ENCODE peak calls at places on chromosome 19, in four cellular contexts. One of them, this sample, is unnamed.
A peak's percentile ranks its signal among the peaks of the same experiment; 100 is the strongest.

GRCh38 chr19:15260939-15261338 is 28.7 kb upstream of the EPHX3 start:
- DNase-seq in HepG2: no peak
- DNase-seq in K562: no peak
- DNase-seq in HCT116: no peak
- DNase-seq in this sample: no peak

GRCh38 chr19:2711175-2711936 is 8.9 kb upstream of the GNG7 start:
- DNase-seq in HepG2: no peak
- DNase-seq in HCT116: no peak
- DNase-seq in K562: no peak
- DNase-seq in this sample: no peak

GRCh38 chr19:52778811-52779210 is 7.8 kb downstream of the ZNF600 start:
- DNase-seq in K562: no peak
- DNase-seq in HepG2: no peak
- DNase-seq in HCT116: no peak
- DNase-seq in this sample: no peak

GRCh38 chr19:8252922-8253589 is 43.9 kb downstream of the CERS4 start:
- DNase-seq in HepG2: peak; percentile 67
- DNase-seq in HCT116: peak; percentile 51
- DNase-seq in K562: peak; percentile 89
- DNase-seq in this sample: peak; percentile 46

GRCh38 chr19:30054210-30054609 is 112.2 kb downstream of the URI1 start:
- DNase-seq in K562: no peak
- DNase-seq in HepG2: no peak
- DNase-seq in HCT116: no peak
- DNase-seq in this sample: no peak

GRCh38 chr19:45952691-45953505 is 20.8 kb downstream of the NOVA2 start:
- DNase-seq in HepG2: no peak
- DNase-seq in K562: peak; percentile 88
- DNase-seq in HCT116: no peak
- DNase-seq in this sample: no peak

GRCh38 chr19:49067554-49067953 is 2.9 kb upstream of the NTF4 start:
- DNase-seq in HCT116: no peak
- DNase-seq in HepG2: no peak
- DNase-seq in K562: no peak
- DNase-seq in this sample: no peak

GRCh38 chr19:5131866-5132561 is 163.1 kb downstream of the KDM4B start:
- DNase-seq in K562: no peak
- DNase-seq in HCT116: no peak
- DNase-seq in HepG2: no peak
- DNase-seq in this sample: no peak

GRCh38 chr19:43618921-43619261 is 538 bp downstream of the ZNF428 start:
- DNase-seq in K562: no peak
- DNase-seq in HepG2: peak; percentile 79
- DNase-seq in HCT116: no peak
- DNase-seq in this sample: peak; percentile 25

GRCh38 chr19:8526345-8527062 is 12.5 kb upstream of the ZNF414 start:
- DNase-seq in K562: peak; percentile 84
- DNase-seq in HCT116: peak; percentile 75
- DNase-seq in HepG2: peak; percentile 87
- DNase-seq in this sample: no peak

GRCh38 chr19:5955638-5955935 is 22.4 kb downstream of the RANBP3 start:
- DNase-seq in HCT116: no peak
- DNase-seq in K562: no peak
- DNase-seq in HepG2: no peak
- DNase-seq in this sample: no peak

GRCh38 chr19:29673451-29674371 is 8.4 kb downstream of the PLEKHF1 start:
- DNase-seq in HepG2: no peak
- DNase-seq in HCT116: no peak
- DNase-seq in K562: no peak
- DNase-seq in this sample: no peak

GRCh38 chr19:32219881-32220552 is 125.4 kb upstream of the ZNF507 start:
- DNase-seq in HepG2: no peak
- DNase-seq in K562: no peak
- DNase-seq in HCT116: no peak
- DNase-seq in this sample: no peak

GRCh38 chr19:34328982-34329381 is 36.0 kb upstream of the GPI start:
- DNase-seq in K562: no peak
- DNase-seq in HepG2: no peak
- DNase-seq in HCT116: no peak
- DNase-seq in this sample: no peak

GRCh38 chr19:42111811-42112210 is 20.4 kb downstream of the POU2F2 start:
- DNase-seq in HCT116: no peak
- DNase-seq in HepG2: no peak
- DNase-seq in K562: no peak
- DNase-seq in this sample: no peak

GRCh38 chr19:42115705-42116104 is 16.5 kb downstream of the POU2F2 start:
- DNase-seq in K562: no peak
- DNase-seq in HepG2: no peak
- DNase-seq in HCT116: no peak
- DNase-seq in this sample: no peak

GRCh38 chr19:42114412-42114811 is 17.8 kb downstream of the POU2F2 start:
- DNase-seq in K562: no peak
- DNase-seq in HepG2: no peak
- DNase-seq in HCT116: no peak
- DNase-seq in this sample: no peak

GRCh38 chr19:42115219-42115618 is 17.0 kb downstream of the POU2F2 start:
- DNase-seq in K562: no peak
- DNase-seq in HepG2: no peak
- DNase-seq in HCT116: no peak
- DNase-seq in this sample: no peak

GRCh38 chr19:42113641-42114348 is 18.5 kb downstream of the POU2F2 start:
- DNase-seq in HCT116: peak; percentile 64
- DNase-seq in K562: no peak
- DNase-seq in HepG2: peak; percentile 33
- DNase-seq in this sample: peak; percentile 43
- TF ChIP-seq TCF7L2 in HCT116: no peak
- TF ChIP-seq TCF7L2 in K562: no peak
- TF ChIP-seq TCF7L2 in HepG2: no peak
- TF ChIP-seq TCF7L2 in this sample: no peak

DNA sequence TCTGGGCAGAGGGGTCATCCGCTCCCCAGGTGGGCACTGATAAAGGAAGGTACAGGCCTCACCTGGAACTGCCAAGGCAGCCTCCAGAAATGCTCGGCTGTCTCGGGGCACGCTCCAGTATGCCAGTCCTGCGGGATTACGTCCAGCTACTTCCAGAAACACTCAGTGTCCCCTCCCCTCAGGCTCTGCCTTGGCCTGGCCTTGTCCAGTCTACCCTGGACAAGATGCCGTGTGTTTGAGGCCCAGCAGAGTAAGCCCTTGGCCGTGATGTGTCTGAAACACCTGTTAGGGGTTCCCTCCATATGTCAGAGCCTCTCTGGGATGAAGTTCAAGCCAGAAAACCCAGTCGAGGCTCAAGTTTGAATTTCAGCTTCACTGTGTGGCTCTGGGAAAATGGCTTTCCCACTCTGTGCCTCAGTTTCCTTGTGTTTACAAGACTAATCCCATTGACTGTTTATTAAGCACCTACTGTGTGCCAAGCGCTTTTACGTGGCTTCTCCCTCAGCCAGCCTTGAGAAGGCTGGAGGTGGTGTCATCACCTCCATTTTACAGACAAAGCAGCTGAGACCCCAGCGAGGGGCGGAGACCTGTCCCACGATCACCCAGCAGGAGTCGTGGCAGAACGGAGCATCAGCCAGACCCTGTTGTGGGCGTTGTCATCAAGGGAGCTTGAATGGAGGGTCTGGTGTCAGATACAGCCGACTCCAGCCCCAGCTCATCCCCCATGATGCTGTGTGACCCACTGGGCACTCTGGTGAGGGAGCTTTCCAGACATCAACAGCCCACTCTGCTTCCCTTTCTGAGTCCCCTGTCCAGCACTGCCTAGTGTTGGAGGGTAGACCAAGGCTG is 2.0 kb upstream of the PIK3R2 start:
- DNase-seq in K562: no peak
- DNase-seq in HCT116: no peak
- DNase-seq in HepG2: no peak
- DNase-seq in this sample: no peak
- H3K27ac ChIP-seq in K562: no peak overlapping the region
- H3K27ac ChIP-seq in HCT116: peak overlapping the region; percentile 85
- H3K27ac ChIP-seq in HepG2: peak overlapping the region; percentile 94
- H3K27ac ChIP-seq in this sample: peak overlapping the region; percentile 94

GRCh38 chr19:35543280-35544109 is 1.9 kb upstream of the TMEM147 start:
- DNase-seq in K562: no peak
- DNase-seq in HepG2: no peak
- DNase-seq in HCT116: no peak
- DNase-seq in this sample: no peak
- TF ChIP-seq CTCF in K562: no peak
- TF ChIP-seq CTCF in HepG2: no peak
- TF ChIP-seq CTCF in HCT116: no peak
- TF ChIP-seq CTCF in this sample: no peak

DNA sequence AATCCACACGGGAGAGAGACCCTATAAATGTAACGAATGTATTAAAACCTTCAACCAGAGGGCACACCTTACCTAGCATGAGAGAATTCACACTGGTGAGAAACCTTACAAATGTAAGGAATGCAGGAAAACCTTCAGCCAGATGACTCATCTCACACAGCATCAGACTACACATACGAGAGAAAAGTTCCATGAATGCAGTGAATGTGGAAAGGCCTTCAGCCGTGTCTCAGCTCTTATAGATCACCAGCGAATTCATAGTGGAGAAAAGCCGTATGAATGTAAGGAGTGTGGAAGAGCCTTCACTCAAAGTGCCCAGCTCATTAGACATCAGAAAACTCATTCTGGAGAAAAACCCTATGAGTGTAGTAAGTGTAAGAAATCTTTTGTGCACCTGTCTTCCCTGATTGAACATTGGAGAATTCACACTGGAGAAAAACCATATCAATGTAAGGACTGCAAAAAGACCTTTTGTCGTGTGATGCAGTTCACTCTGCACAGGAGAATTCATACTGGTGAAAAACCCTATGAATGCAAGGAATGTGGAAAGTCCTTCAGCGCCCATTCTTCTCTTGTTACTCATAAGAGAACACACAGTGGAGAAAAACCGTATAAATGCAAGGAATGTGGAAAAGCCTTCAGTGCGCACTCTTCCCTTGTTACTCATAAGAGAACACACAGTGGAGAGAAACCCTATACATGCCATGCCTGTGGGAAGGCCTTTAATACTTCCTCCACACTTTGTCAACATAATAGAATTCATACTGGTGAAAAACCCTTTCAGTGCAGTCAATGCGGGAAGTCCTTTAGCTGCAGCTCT is 16.0 kb downstream of the ZNF582 start:
- DNase-seq in HepG2: no peak
- DNase-seq in K562: no peak
- DNase-seq in HCT116: no peak
- DNase-seq in this sample: no peak
- TF ChIP-seq TCF7L2 in HepG2: no peak
- TF ChIP-seq TCF7L2 in K562: no peak
- TF ChIP-seq TCF7L2 in HCT116: no peak
- TF ChIP-seq TCF7L2 in this sample: no peak

GRCh38 chr19:19399733-19400438 is 5.6 kb upstream of the GATAD2A start:
- DNase-seq in HCT116: no peak
- DNase-seq in K562: no peak
- DNase-seq in HepG2: no peak
- DNase-seq in this sample: no peak
- H3K27ac ChIP-seq in HCT116: no peak overlapping the region
- H3K27ac ChIP-seq in K562: no peak overlapping the region
- H3K27ac ChIP-seq in HepG2: no peak overlapping the region
- H3K27ac ChIP-seq in this sample: peak overlapping the region; percentile 54

GRCh38 chr19:23436944-23437343 is 41.7 kb upstream of the ZNF91 start:
- DNase-seq in HCT116: no peak
- DNase-seq in HepG2: no peak
- DNase-seq in K562: peak; percentile 25
- DNase-seq in this sample: no peak

GRCh38 chr19:23437901-23438300 is 42.6 kb upstream of the ZNF91 start:
- DNase-seq in HCT116: no peak
- DNase-seq in HepG2: no peak
- DNase-seq in K562: no peak
- DNase-seq in this sample: no peak

GRCh38 chr19:23440207-23440606 is 44.9 kb upstream of the ZNF91 start:
- DNase-seq in K562: peak; percentile 36
- DNase-seq in HepG2: no peak
- DNase-seq in HCT116: no peak
- DNase-seq in this sample: no peak

GRCh38 chr19:23439623-23440022 is 44.4 kb upstream of the ZNF91 start:
- DNase-seq in HepG2: no peak
- DNase-seq in K562: peak; percentile 26
- DNase-seq in HCT116: no peak
- DNase-seq in this sample: no peak

DNA sequence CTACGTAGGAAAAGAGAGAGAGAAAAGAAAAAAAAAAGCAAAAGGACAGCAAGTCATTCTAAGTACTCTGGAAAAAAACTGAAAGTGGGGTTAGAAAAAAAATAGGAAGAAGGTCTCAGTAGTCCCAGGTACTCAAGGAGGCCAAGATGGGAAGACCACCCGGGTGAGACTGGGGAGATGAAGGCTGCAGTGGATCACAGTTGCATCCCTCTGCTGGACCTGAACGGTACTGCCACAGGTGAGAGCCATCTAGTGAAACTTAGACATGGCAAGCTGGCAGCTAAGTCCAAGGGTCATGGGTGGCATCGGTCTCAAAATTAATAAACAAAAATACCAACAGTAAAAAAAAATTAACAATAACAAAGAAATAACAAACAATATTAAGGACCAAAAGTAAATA is 41.0 kb upstream of the ZNF91 start:
- DNase-seq in K562: peak; percentile 10
- DNase-seq in HepG2: no peak
- DNase-seq in HCT116: no peak
- DNase-seq in this sample: no peak
- TF ChIP-seq CTCF in K562: peak; percentile 13
- TF ChIP-seq CTCF in HepG2: no peak
- TF ChIP-seq CTCF in HCT116: no peak
- TF ChIP-seq CTCF in this sample: peak; percentile 36

GRCh38 chr19:39953915-39954314 is 17.1 kb upstream of the PSMC4 start:
- DNase-seq in HCT116: no peak
- DNase-seq in K562: no peak
- DNase-seq in HepG2: no peak
- DNase-seq in this sample: no peak

GRCh38 chr19:39949026-39949747 is 14.8 kb upstream of the FCGBP start:
- DNase-seq in K562: no peak
- DNase-seq in HCT116: no peak
- DNase-seq in HepG2: no peak
- DNase-seq in this sample: no peak

GRCh38 chr19:39951065-39951650 is 16.7 kb upstream of the FCGBP start:
- DNase-seq in HepG2: no peak
- DNase-seq in HCT116: no peak
- DNase-seq in K562: no peak
- DNase-seq in this sample: no peak

GRCh38 chr19:39946532-39946931 is 12.1 kb upstream of the FCGBP start:
- DNase-seq in K562: no peak
- DNase-seq in HCT116: no peak
- DNase-seq in HepG2: no peak
- DNase-seq in this sample: no peak

DNA sequence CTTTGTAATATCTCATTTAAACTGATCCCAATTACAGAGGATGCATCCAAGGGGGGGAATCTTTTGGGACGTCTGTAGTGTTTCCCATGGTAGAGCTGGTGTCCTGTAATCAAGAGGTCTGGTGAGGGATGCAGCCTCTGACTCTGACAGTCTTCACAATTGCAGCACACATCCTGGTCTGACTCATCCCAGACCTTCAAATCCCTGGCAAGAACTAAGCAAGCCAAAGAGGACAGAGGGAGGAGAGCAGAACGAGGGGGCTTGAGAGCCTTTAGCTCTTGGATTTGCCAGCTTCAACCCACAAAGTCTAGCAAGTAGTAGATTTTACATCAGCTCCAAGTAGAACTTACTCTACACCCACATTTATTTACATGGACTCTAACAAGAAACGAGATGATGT is 17.3 kb upstream of the FCGBP start:
- DNase-seq in HCT116: no peak
- DNase-seq in K562: no peak
- DNase-seq in HepG2: no peak
- DNase-seq in this sample: no peak
- TF ChIP-seq TCF7L2 in HCT116: no peak
- TF ChIP-seq TCF7L2 in K562: no peak
- TF ChIP-seq TCF7L2 in HepG2: no peak
- TF ChIP-seq TCF7L2 in this sample: no peak

GRCh38 chr19:17080441-17080803 is 4.8 kb downstream of the MYO9B start:
- DNase-seq in HepG2: no peak
- DNase-seq in K562: no peak
- DNase-seq in HCT116: no peak
- DNase-seq in this sample: no peak
- H3K27ac ChIP-seq in HepG2: peak overlapping the region; percentile 66
- H3K27ac ChIP-seq in K562: no peak overlapping the region
- H3K27ac ChIP-seq in HCT116: peak overlapping the region; percentile 66
- H3K27ac ChIP-seq in this sample: peak overlapping the region; percentile 93